ENCODE peak calls at places on chromosomes 13 and 19, in five cellular contexts. J, O, W, E and A are unnamed samples.

GRCh38 chr13:32878172-32878571 is 138.1 kb upstream of the KL start:
- DNase-seq in J (no peak), O (no peak), W (peak), E (no peak), A (no peak)

GRCh38 chr13:110524484-110525254 is 36.9 kb downstream of the RAB20 start:
- DNase-seq in J (peak), O (no peak), W (no peak), E (peak), A (peak)

GRCh38 chr13:45416521-45417125 is 1.6 kb downstream of the SLC25A30 start:
- DNase-seq in J (no peak), O (no peak), W (no peak), E (no peak), A (no peak)

GRCh38 chr13:36275190-36276002 is 22.2 kb downstream of the CCDC169 start:
- DNase-seq in J (no peak), O (peak), W (peak), E (peak), A (peak)

GRCh38 chr19:13083627-13084026 is 19.0 kb downstream of the LYL1 start:
- DNase-seq in J (no peak), O (no peak), W (no peak), E (no peak), A (no peak)

GRCh38 chr19:5326545-5326944 is 14.1 kb downstream of the PTPRS start:
- DNase-seq in J (no peak), O (no peak), W (no peak), E (no peak), A (no peak)

GRCh38 chr19:37963190-37963947 is 56.4 kb downstream of the SIPA1L3 start:
- DNase-seq in J (no peak), O (no peak), W (peak), E (peak), A (no peak)

GRCh38 chr13:32955881-32956594 is 60.2 kb upstream of the KL start:
- DNase-seq in J (no peak), O (no peak), W (no peak), E (no peak), A (no peak)

GRCh38 chr13:109610517-109610916 is 175.9 kb downstream of the IRS2 start:
- DNase-seq in J (peak), O (peak), W (no peak), E (peak), A (peak)

GRCh38 chr19:54448037-54448773 is 794 bp upstream of the LENG8 start:
- DNase-seq in J (peak), O (peak), W (peak), E (peak), A (peak)

GRCh38 chr19:9958451-9958850 is 22.1 kb upstream of the OLFM2 start:
- DNase-seq in J (no peak), O (no peak), W (peak), E (no peak), A (no peak)

GRCh38 chr19:47230122-47230920 is 678 bp downstream of the BBC3 start:
- DNase-seq in J (peak), O (peak), W (peak), E (peak), A (peak)

GRCh38 chr19:50688766-50689165 is 30.8 kb downstream of the SHANK1 start:
- DNase-seq in J (no peak), O (no peak), W (no peak), E (no peak), A (no peak)

GRCh38 chr13:59016250-59016649 is 1147.5 kb downstream of the DIAPH3 start:
- DNase-seq in J (no peak), O (no peak), W (peak), E (no peak), A (no peak)

GRCh38 chr13:110164706-110165105 is 142.3 kb downstream of the COL4A1 start:
- DNase-seq in J (no peak), O (no peak), W (no peak), E (no peak), A (no peak)

GRCh38 chr19:46077815-46078167 is 37.0 kb upstream of the IGFL4 start:
- DNase-seq in J (no peak), O (no peak), W (no peak), E (no peak), A (no peak)

GRCh38 chr19:40381321-40381720 is 8.7 kb downstream of the HIPK4 start:
- DNase-seq in J (no peak), O (peak), W (no peak), E (no peak), A (no peak)
- TF ChIP-seq CTCF in J (no peak), O (peak), W (no peak), E (no peak), A (no peak)

DNA sequence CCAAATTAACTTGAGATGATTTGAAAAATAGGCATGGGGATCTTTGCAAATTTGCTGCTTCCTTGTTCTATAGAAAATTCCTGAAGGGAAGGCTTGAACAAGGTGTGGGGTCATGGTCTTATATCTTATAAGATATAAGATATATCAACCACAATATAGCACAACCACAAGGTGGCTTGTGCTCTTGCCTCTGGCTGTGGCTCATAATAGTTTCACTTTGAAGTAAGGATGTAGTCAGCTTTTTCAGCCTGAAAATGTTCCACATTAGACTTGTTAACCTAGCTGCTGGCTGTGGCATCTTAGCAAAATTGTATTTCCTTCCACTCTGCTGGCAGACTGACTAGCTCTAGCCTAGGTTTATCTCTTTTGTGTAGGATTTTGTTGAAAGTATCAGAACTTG is 169.7 kb downstream of the KLF5 start:
- DNase-seq in J (no peak), O (no peak), W (peak), E (no peak), A (no peak)
- TF ChIP-seq CTCF in J (no peak), O (peak), W (no peak), E (no peak), A (no peak)

GRCh38 chr13:60990032-60990733 is 425.5 kb downstream of the PCDH20 start:
- DNase-seq in J (peak), O (peak), W (no peak), E (peak), A (no peak)
- TF ChIP-seq CTCF in J (no peak), O (peak), W (no peak), E (peak), A (no peak)

DNA sequence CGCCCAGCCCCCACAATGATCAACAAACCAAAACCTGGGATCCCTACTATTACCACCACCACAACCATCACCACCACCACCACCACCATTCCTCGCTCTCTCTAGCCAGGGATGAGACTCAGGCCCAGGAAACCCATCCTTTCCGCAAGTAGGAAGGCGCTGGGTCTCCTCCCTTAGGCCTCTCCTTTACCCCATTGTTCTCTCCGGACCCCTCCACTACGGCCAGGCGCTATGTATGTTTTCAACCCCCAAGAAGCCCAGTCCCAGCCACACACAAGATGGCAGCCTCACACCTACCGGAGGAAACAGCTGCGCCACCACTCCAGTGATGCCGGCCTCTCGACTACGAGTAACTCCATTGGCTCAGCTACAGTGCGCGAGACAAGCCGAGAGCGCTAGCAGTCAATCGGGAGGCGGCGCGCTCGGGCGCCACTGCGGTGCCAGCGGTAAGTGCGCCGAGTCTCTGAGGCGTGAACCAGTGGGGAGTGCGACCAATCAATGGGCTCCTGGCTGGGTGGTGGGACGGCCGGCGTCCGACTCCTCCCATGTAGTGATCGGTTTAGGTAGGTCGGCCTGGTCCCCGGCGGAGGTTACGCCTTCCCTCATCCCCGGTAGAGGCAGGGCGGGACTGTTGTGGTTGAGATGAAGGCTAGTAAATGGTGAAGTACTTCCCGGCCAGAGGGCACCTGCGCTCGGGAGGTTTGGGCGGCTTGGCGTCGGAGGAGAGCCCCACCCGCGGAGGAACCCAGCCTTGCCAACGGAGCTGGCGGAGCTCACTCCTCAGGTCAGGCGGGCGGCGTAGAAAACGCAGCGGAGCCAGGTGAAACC is at the start of the genes CAB39L and SETDB2:
- DNase-seq in J (peak), O (peak), W (peak), E (peak), A (peak)
- TF ChIP-seq CTCF in J (peak), O (peak), W (peak), E (peak), A (no peak)

DNA sequence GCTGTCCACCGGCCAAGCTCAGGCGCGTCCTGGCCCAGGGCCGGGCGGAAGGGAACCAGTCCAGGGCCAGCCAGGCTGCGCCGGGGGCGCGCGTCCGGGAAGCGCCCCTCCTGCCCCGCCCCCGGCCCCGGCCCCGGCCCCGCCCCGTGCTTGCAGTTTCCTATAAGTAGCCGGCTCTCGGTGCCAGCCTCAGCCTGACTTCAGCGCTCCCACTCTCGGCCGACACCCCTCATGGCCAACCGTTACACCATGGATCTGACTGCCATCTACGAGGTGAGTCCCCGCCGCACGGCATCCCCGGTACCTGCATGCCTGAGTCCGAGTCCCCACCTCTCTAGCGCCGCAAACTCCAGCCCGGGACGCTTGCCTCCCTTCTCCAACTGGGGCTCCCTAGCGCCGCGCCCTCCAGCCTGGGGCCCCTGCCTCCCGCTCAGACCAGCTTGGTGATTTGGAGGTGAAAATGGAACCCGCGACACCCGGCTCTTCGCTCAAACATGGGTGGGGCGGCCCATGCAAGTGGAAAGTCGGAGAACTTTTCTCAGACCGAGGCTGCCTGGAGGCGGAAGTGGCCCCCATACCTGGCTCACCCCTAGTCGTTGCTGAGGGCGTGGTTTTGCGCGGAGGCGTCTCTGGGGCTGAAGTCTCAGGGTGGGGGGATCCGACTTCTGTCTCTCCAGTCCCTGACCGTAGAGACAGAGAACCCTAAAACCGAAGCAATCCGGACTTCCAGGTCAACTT is at the start of gene ZFP36:
- DNase-seq in J (peak), O (peak), W (peak), E (peak), A (peak)
- TF ChIP-seq CTCF in J (no peak), O (no peak), W (no peak), E (peak), A (no peak)

GRCh38 chr19:18173572-18174294 is at the start of gene IFI30:
- DNase-seq in J (peak), O (peak), W (no peak), E (peak), A (peak)
- TF ChIP-seq CTCF in J (no peak), O (no peak), W (no peak), E (no peak), A (no peak)

GRCh38 chr13:53382008-53382407 is 353.4 kb downstream of the OLFM4 start:
- DNase-seq in J (no peak), O (peak), W (no peak), E (no peak), A (no peak)
- TF ChIP-seq CTCF in J (no peak), O (peak), W (no peak), E (no peak), A (no peak)